ENCODE peak calls at places on chromosome X, in ten cellular contexts. F is NB4, Z is nephron progenitor cell, I is heart right ventricle, B is bronchial epithelial cell, M is BJ, W is neural progenitor cell, D is mammary epithelial cell, X is Peyer's patch, O is colonic mucosa. V is an unnamed sample.

GRCh38 chrX:39854772-39855747 is 242.7 kb downstream of the BCOR start:
- DNase-seq in F (peak), Z (no peak), I (no peak), B (no peak), M (no peak), W (no peak), D (no peak), X (peak), O (no peak), V (no peak)

GRCh38 chrX:136205882-136206281 is 45.3 kb downstream of the MAP7D3 start:
- DNase-seq in F (no peak), Z (no peak), I (no peak), B (no peak), M (no peak), W (peak), D (no peak), X (no peak), O (no peak), V (no peak)

GRCh38 chrX:85903692-85904471 is 143.5 kb downstream of the CHM start:
- DNase-seq in F (no peak), Z (no peak), I (no peak), B (peak), M (no peak), W (no peak), D (peak), X (no peak), O (no peak), V (peak)

GRCh38 chrX:141791856-141792255 is 46.3 kb upstream of the MAGEC3 start:
- DNase-seq in F (no peak), Z (no peak), I (no peak), B (no peak), M (no peak), W (no peak), D (no peak), X (no peak), O (no peak), V (peak)

GRCh38 chrX:68018248-68019203 is 414.8 kb downstream of the OPHN1 start:
- DNase-seq in F (peak), Z (peak), I (no peak), B (peak), M (no peak), W (peak), D (peak), X (no peak), O (no peak), V (peak)

GRCh38 chrX:79330022-79330421 is 37.1 kb downstream of the ITM2A start:
- DNase-seq in F (no peak), Z (peak), I (no peak), B (no peak), M (no peak), W (peak), D (no peak), X (no peak), O (no peak), V (no peak)

GRCh38 chrX:111168314-111168713 is 72.3 kb downstream of the PAK3 start:
- DNase-seq in F (peak), Z (peak), I (no peak), B (peak), M (no peak), W (peak), D (peak), X (no peak), O (no peak), V (peak)

GRCh38 chrX:40094041-40094899 is 3.5 kb downstream of the BCOR start:
- DNase-seq in F (peak), Z (peak), I (peak), B (no peak), M (no peak), W (peak), D (no peak), X (peak), O (peak), V (peak)

GRCh38 chrX:63652086-63652775 is 132.8 kb downstream of the ARHGEF9 start:
- DNase-seq in F (no peak), Z (no peak), I (no peak), B (no peak), M (peak), W (no peak), D (no peak), X (no peak), O (no peak), V (no peak)

GRCh38 chrX:39985551-39985950 is 112.2 kb downstream of the BCOR start:
- DNase-seq in F (no peak), Z (no peak), I (no peak), B (no peak), M (no peak), W (no peak), D (no peak), X (no peak), O (no peak), V (peak)

GRCh38 chrX:47148946-47149345 is 3.9 kb downstream of the RBM10 start:
- DNase-seq in F (no peak), Z (no peak), I (no peak), B (peak), M (no peak), W (no peak), D (no peak), X (peak), O (no peak), V (peak)

GRCh38 chrX:110415440-110416167 is 57.0 kb downstream of the RTL9 start:
- DNase-seq in F (no peak), Z (no peak), I (no peak), B (peak), M (no peak), W (no peak), D (peak), X (no peak), O (no peak), V (peak)

GRCh38 chrX:38891641-38892413 is 90.6 kb downstream of the MID1IP1 start:
- DNase-seq in F (no peak), Z (no peak), I (no peak), B (peak), M (no peak), W (no peak), D (no peak), X (no peak), O (no peak), V (peak)

GRCh38 chrX:106997611-106998010 is 2.4 kb downstream of the MORC4 start:
- DNase-seq in F (no peak), Z (no peak), I (no peak), B (no peak), M (no peak), W (no peak), D (no peak), X (no peak), O (no peak), V (no peak)

GRCh38 chrX:106995678-106996077 is 4.3 kb downstream of the MORC4 start:
- DNase-seq in F (no peak), Z (no peak), I (no peak), B (no peak), M (no peak), W (no peak), D (no peak), X (no peak), O (no peak), V (no peak)

GRCh38 chrX:107000013-107000515 is at the start of gene MORC4:
- DNase-seq in F (no peak), Z (peak), I (peak), B (peak), M (no peak), W (peak), D (peak), X (peak), O (peak), V (peak)

GRCh38 chrX:106999002-106999975 is 723 bp downstream of the MORC4 start:
- DNase-seq in F (peak), Z (peak), I (peak), B (peak), M (no peak), W (peak), D (peak), X (peak), O (peak), V (peak)
- TF ChIP-seq CTCF in F (no peak), Z (peak), I (peak), B (peak), M (peak), W (peak), D (peak), X (peak), O (peak), V (peak)

DNA sequence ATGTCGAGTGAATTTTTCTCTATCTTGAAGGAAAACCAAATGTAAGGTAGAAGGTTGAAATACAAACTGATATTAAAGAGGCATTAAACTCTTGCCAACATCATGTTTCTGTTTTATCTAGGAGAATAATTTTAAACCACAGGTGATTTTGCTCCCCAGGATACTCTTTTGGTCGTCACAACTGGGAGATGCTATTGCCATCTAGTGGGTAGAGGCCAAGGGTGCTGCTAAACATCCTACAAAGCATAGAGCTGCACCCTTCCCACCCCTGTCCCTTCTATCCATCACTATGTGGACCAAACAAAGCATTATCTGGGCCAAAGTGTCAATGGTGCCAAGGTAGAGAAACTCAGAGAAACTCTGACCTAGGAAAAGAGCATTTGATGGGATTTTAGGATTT is 154.6 kb upstream of the MAGEB2 start:
- DNase-seq in F (peak), Z (peak), I (no peak), B (no peak), M (no peak), W (peak), D (peak), X (no peak), O (no peak), V (peak)
- TF ChIP-seq CTCF in F (peak), Z (peak), I (peak), B (peak), M (peak), W (peak), D (peak), X (no peak), O (no peak), V (peak)

GRCh38 chrX:16839224-16839851 is 30.8 kb downstream of the RBBP7 start:
- DNase-seq in F (no peak), Z (no peak), I (no peak), B (no peak), M (no peak), W (peak), D (no peak), X (no peak), O (no peak), V (no peak)

GRCh38 chrX:16839852-16840460 is 30.2 kb downstream of the RBBP7 start:
- DNase-seq in F (peak), Z (no peak), I (no peak), B (peak), M (peak), W (peak), D (peak), X (no peak), O (no peak), V (peak)

GRCh38 chrX:16834811-16835210 is 35.4 kb downstream of the RBBP7 start:
- DNase-seq in F (no peak), Z (no peak), I (no peak), B (no peak), M (no peak), W (peak), D (no peak), X (no peak), O (no peak), V (no peak)

GRCh38 chrX:16838202-16839066 is 31.7 kb downstream of the RBBP7 start:
- DNase-seq in F (no peak), Z (peak), I (peak), B (peak), M (peak), W (peak), D (peak), X (no peak), O (no peak), V (peak)

DNA sequence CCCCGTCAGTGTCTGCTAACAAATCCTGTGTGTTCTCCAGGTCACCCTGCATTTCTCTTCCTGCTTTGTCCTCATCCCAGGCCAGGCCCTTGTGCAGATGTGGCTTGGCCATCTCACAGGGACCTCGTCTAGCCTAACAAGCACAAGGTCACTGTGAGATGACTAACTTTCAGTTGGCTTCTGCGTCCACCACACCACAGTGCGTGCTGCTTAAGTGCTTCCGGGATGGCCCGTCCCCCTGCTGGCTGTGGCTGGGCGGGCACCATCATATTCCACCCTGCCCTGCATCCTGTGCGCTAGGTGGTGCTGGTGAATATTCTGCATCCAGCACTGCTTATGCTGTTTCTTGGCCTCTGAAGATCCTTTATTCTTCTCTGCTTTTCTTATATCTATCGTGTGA is 33.8 kb downstream of the RBBP7 start:
- DNase-seq in F (peak), Z (peak), I (no peak), B (peak), M (no peak), W (peak), D (no peak), X (peak), O (peak), V (peak)
- TF ChIP-seq CTCF in F (peak), Z (peak), I (peak), B (peak), M (peak), W (peak), D (peak), X (peak), O (no peak), V (peak)

DNA sequence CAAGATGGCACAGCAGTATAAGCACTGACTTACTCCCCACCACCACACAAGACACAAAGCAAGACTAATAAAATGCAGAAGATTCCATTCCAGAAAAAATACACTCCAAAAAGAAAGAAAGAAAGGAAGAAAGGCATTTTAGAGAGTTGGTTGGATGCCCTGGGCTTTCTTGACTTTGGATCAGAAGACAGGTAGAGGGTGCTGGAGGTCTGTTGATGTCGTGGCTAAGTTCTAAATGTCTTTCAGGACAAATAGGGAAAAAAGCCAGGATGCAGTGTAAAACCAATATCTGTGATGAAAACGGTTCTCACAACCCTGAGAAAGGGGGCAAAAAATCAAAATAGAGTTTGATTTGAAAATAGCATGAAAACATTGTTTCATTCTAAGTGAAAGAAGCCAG is 555.2 kb upstream of the PRKX start:
- DNase-seq in F (no peak), Z (no peak), I (no peak), B (no peak), M (no peak), W (no peak), D (no peak), X (no peak), O (no peak), V (no peak)
- TF ChIP-seq CTCF in F (no peak), Z (no peak), I (no peak), B (no peak), M (no peak), W (peak), D (no peak), X (no peak), O (no peak), V (no peak)

DNA sequence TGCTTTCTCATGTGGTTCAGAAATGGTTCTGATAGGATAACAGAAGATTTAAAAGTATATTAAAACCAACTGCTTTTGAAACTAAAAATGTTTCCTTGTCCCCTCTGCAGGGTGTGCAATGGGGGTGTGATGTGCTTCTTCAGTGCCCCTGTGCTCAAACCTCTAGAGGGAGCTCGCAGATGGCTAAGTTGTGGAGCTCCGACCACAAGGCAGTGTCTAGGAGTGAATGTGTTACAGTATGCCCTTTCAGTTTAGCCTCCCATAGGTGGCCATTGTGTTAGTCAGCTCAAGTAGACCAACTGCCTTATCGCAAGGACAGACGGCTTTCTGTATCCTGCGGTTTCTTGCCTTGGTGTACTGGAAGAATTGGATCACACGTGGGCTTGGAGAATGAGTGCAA is 130.5 kb downstream of the TENT5D start:
- DNase-seq in F (peak), Z (no peak), I (no peak), B (no peak), M (no peak), W (peak), D (no peak), X (no peak), O (no peak), V (no peak)
- TF ChIP-seq CTCF in F (peak), Z (no peak), I (no peak), B (no peak), M (no peak), W (peak), D (no peak), X (no peak), O (no peak), V (no peak)

GRCh38 chrX:101507986-101508385 is 22.7 kb downstream of the ARMCX4 start:
- DNase-seq in F (no peak), Z (no peak), I (no peak), B (peak), M (no peak), W (no peak), D (no peak), X (no peak), O (no peak), V (peak)

DNA sequence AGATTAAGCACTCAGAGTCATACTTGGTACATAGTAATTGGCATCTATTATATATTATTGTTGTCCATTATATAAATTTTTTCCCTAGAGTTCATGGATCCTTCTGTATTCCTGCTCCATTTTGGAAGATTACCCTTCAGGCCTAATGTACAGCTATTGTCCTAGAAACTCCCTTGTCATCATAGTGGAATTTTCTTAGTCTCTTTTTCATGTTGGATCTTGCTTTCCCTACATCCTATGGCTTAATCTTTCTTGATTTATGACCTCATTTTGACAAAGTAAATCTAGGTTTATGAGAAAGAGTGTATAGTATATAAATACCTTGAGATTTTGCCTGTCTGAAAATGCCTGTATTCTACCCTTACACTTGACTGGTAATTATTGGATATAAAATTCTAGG is 22.1 kb downstream of the ARMCX4 start:
- DNase-seq in F (no peak), Z (no peak), I (no peak), B (peak), M (no peak), W (no peak), D (peak), X (no peak), O (no peak), V (peak)
- TF ChIP-seq CTCF in F (no peak), Z (no peak), I (no peak), B (no peak), M (no peak), W (no peak), D (no peak), X (no peak), O (no peak), V (no peak)

DNA sequence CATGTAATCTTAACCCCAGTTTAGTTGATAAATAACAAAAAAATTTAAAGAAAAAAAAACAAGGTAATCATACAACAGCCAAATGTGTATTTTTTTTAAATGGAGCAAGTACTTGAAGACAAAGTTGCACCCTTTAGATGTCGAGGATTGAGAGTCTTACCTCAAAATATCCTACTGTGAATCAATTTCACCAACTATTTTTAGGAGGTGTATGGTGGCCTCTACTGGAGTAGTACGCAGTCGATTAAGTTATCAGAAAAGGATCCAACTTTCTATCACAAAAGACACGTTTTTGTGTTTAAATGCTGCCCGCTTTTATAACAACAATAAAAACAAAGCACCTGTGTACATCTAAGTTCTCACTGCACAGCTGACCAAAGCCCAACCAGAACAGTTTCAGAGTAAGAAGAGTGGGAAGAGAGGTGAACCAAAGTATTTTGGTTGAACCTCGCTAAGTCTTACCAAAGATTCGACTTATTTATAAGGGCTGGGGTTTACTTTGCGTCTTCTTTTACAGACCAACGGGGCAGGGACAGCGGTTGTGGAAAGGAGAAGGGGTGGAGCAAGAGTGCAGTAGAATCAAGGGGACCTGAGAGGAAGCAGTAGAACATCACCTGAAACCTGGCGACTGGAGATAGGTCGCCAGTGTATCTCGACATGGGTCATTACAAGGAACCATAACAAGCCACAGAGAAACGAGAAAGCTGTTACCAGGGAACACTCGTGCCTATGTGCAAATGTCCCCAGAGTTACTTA is 1.2 kb downstream of the RPS6KA6 start:
- DNase-seq in F (no peak), Z (peak), I (no peak), B (no peak), M (no peak), W (no peak), D (peak), X (no peak), O (peak), V (peak)
- TF ChIP-seq CTCF in F (no peak), Z (no peak), I (no peak), B (no peak), M (no peak), W (no peak), D (no peak), X (no peak), O (no peak), V (peak)